ENCODE peak calls at places on chromosomes 3 and 15, in ten cellular contexts. P, A, N, L, C, S, Q, J, K and F are unnamed samples.

GRCh38 chr3:50194128-50194902 is 2.9 kb downstream of the GNAT1 start:
- DNase-seq in P (peak), A (peak), N (peak), L (no peak), C (peak), S (peak), Q (peak), J (peak), K (peak), F (peak)

GRCh38 chr15:65212097-65212496 is 824 bp upstream of the CILP start:
- DNase-seq in P (no peak), A (peak), N (no peak), L (no peak), C (peak), S (peak), Q (no peak), J (no peak), K (peak), F (no peak)

GRCh38 chr3:124467980-124468902 is 262.0 kb upstream of the UMPS start:
- DNase-seq in P (no peak), A (peak), N (peak), L (no peak), C (peak), S (peak), Q (no peak), J (peak), K (peak), F (peak)

GRCh38 chr15:76973362-76973743 is 21.6 kb upstream of the PSTPIP1 start:
- DNase-seq in P (no peak), A (no peak), N (peak), L (no peak), C (no peak), S (peak), Q (no peak), J (peak), K (peak), F (peak)

GRCh38 chr3:45830121-45830520 is 11.8 kb downstream of the LZTFL1 start:
- DNase-seq in P (no peak), A (no peak), N (no peak), L (no peak), C (no peak), S (no peak), Q (no peak), J (no peak), K (no peak), F (no peak)

GRCh38 chr3:112741956-112742355 is 101.0 kb upstream of the CCDC80 start:
- DNase-seq in P (no peak), A (no peak), N (no peak), L (no peak), C (no peak), S (no peak), Q (no peak), J (no peak), K (no peak), F (no peak)

GRCh38 chr15:90212221-90213079 is 11.3 kb downstream of the SEMA4B start:
- DNase-seq in P (peak), A (peak), N (no peak), L (no peak), C (no peak), S (no peak), Q (no peak), J (no peak), K (no peak), F (no peak)

GRCh38 chr3:182889948-182890629 is 90.2 kb downstream of the DCUN1D1 start:
- DNase-seq in P (no peak), A (no peak), N (no peak), L (no peak), C (no peak), S (no peak), Q (no peak), J (no peak), K (no peak), F (no peak)

GRCh38 chr3:157412323-157412845 is 24.3 kb upstream of the PTX3 start:
- DNase-seq in P (no peak), A (no peak), N (no peak), L (no peak), C (no peak), S (no peak), Q (no peak), J (no peak), K (no peak), F (no peak)

GRCh38 chr3:155946178-155946577 is 75.7 kb downstream of the GMPS start:
- DNase-seq in P (no peak), A (peak), N (peak), L (no peak), C (no peak), S (no peak), Q (no peak), J (no peak), K (no peak), F (no peak)

GRCh38 chr3:135224963-135225362 is 429.9 kb downstream of the EPHB1 start:
- DNase-seq in P (no peak), A (no peak), N (no peak), L (no peak), C (no peak), S (no peak), Q (no peak), J (no peak), K (no peak), F (no peak)

GRCh38 chr3:58793052-58793451 is 126.5 kb upstream of the FAM3D start:
- DNase-seq in P (no peak), A (no peak), N (no peak), L (no peak), C (no peak), S (no peak), Q (no peak), J (no peak), K (no peak), F (no peak)

GRCh38 chr3:64533565-64534317 is 154.1 kb downstream of the ADAMTS9 start:
- DNase-seq in P (peak), A (peak), N (peak), L (peak), C (peak), S (peak), Q (peak), J (peak), K (peak), F (peak)

GRCh38 chr3:100256724-100257123 is 4.1 kb upstream of the TBC1D23 start:
- DNase-seq in P (no peak), A (no peak), N (no peak), L (no peak), C (no peak), S (no peak), Q (no peak), J (no peak), K (no peak), F (no peak)

GRCh38 chr3:134232146-134232545 is 18.5 kb downstream of the RYK start:
- DNase-seq in P (no peak), A (no peak), N (peak), L (no peak), C (no peak), S (no peak), Q (no peak), J (no peak), K (no peak), F (no peak)

GRCh38 chr15:38211249-38211648 is 41.4 kb upstream of the SPRED1 start:
- DNase-seq in P (no peak), A (no peak), N (no peak), L (no peak), C (no peak), S (no peak), Q (no peak), J (no peak), K (no peak), F (no peak)

GRCh38 chr3:126961791-126962461 is 21.0 kb upstream of the PLXNA1 start:
- DNase-seq in P (peak), A (no peak), N (no peak), L (peak), C (no peak), S (no peak), Q (peak), J (no peak), K (no peak), F (no peak)

GRCh38 chr3:127161236-127161635 is 31.7 kb upstream of the PRR23E start:
- DNase-seq in P (no peak), A (no peak), N (no peak), L (peak), C (no peak), S (no peak), Q (no peak), J (no peak), K (no peak), F (no peak)

GRCh38 chr3:57004154-57004730 is 56.2 kb upstream of the SPATA12 start:
- DNase-seq in P (peak), A (no peak), N (no peak), L (no peak), C (no peak), S (no peak), Q (no peak), J (no peak), K (no peak), F (no peak)

GRCh38 chr3:102225407-102226132 is 209.2 kb upstream of the ZPLD1 start:
- DNase-seq in P (no peak), A (peak), N (peak), L (no peak), C (no peak), S (no peak), Q (no peak), J (peak), K (peak), F (no peak)

GRCh38 chr3:3853584-3853983 is 54.4 kb downstream of the LRRN1 start:
- DNase-seq in P (no peak), A (no peak), N (no peak), L (no peak), C (no peak), S (no peak), Q (no peak), J (no peak), K (no peak), F (no peak)

GRCh38 chr15:41934843-41935242 is 37.5 kb downstream of the EHD4 start:
- DNase-seq in P (peak), A (no peak), N (no peak), L (peak), C (no peak), S (no peak), Q (no peak), J (no peak), K (peak), F (no peak)

GRCh38 chr3:67940200-67940952 is 286.0 kb upstream of the SUCLG2 start:
- DNase-seq in P (no peak), A (peak), N (peak), L (no peak), C (no peak), S (no peak), Q (no peak), J (no peak), K (no peak), F (no peak)

GRCh38 chr3:37183375-37183831 is 9.0 kb upstream of the LRRFIP2 start:
- DNase-seq in P (no peak), A (no peak), N (peak), L (no peak), C (no peak), S (no peak), Q (no peak), J (peak), K (no peak), F (no peak)

GRCh38 chr3:130896101-130896500 is 2.2 kb downstream of the ATP2C1 start:
- DNase-seq in P (no peak), A (no peak), N (no peak), L (no peak), C (no peak), S (no peak), Q (no peak), J (no peak), K (peak), F (no peak)

GRCh38 chr3:6601374-6601773 is 259.5 kb upstream of the GRM7 start:
- DNase-seq in P (no peak), A (no peak), N (no peak), L (no peak), C (peak), S (no peak), Q (no peak), J (no peak), K (peak), F (no peak)

GRCh38 chr15:73800662-73801345 is 47.7 kb upstream of the INSYN1 start:
- DNase-seq in P (no peak), A (peak), N (peak), L (peak), C (no peak), S (no peak), Q (peak), J (no peak), K (no peak), F (no peak)

GRCh38 chr15:70222632-70223031 is 124.9 kb upstream of the TLE3 start:
- DNase-seq in P (no peak), A (no peak), N (peak), L (no peak), C (no peak), S (no peak), Q (no peak), J (no peak), K (no peak), F (no peak)

GRCh38 chr3:17151598-17152373 is 267.0 kb downstream of the PLCL2 start:
- DNase-seq in P (no peak), A (no peak), N (no peak), L (no peak), C (peak), S (no peak), Q (no peak), J (no peak), K (peak), F (no peak)

GRCh38 chr3:77039606-77040553 is at the start of gene ROBO2:
- DNase-seq in P (no peak), A (peak), N (peak), L (no peak), C (no peak), S (peak), Q (peak), J (no peak), K (no peak), F (peak)

GRCh38 chr3:149314807-149315578 is 18.4 kb downstream of the TM4SF18 start:
- DNase-seq in P (no peak), A (peak), N (peak), L (no peak), C (no peak), S (no peak), Q (no peak), J (no peak), K (no peak), F (no peak)

GRCh38 chr3:193829781-193830180 is 236.8 kb downstream of the OPA1 start:
- DNase-seq in P (peak), A (peak), N (peak), L (no peak), C (no peak), S (no peak), Q (no peak), J (peak), K (no peak), F (no peak)

GRCh38 chr3:130905551-130905950 is 11.7 kb downstream of the ATP2C1 start:
- DNase-seq in P (no peak), A (peak), N (peak), L (no peak), C (no peak), S (peak), Q (no peak), J (no peak), K (no peak), F (no peak)

GRCh38 chr3:30607032-30607833 is 832 bp downstream of the TGFBR2 start:
- DNase-seq in P (peak), A (peak), N (peak), L (peak), C (peak), S (peak), Q (peak), J (no peak), K (peak), F (peak)

GRCh38 chr3:167700046-167700445 is 34.6 kb downstream of the PDCD10 start:
- DNase-seq in P (no peak), A (no peak), N (no peak), L (no peak), C (no peak), S (no peak), Q (no peak), J (no peak), K (no peak), F (no peak)

GRCh38 chr15:23855260-23855659 is 168.2 kb upstream of the NDN start:
- DNase-seq in P (no peak), A (no peak), N (no peak), L (no peak), C (no peak), S (no peak), Q (no peak), J (no peak), K (no peak), F (no peak)

GRCh38 chr15:23854535-23855252 is 167.6 kb upstream of the NDN start:
- DNase-seq in P (no peak), A (no peak), N (no peak), L (no peak), C (no peak), S (no peak), Q (no peak), J (no peak), K (no peak), F (no peak)

GRCh38 chr15:23859008-23859407 is 171.9 kb upstream of the NDN start:
- DNase-seq in P (no peak), A (no peak), N (no peak), L (no peak), C (no peak), S (no peak), Q (no peak), J (no peak), K (no peak), F (no peak)

GRCh38 chr15:23855947-23856346 is 168.8 kb upstream of the NDN start:
- DNase-seq in P (no peak), A (no peak), N (no peak), L (no peak), C (no peak), S (no peak), Q (no peak), J (no peak), K (no peak), F (no peak)

GRCh38 chr15:23857028-23857641 is 170.0 kb upstream of the NDN start:
- DNase-seq in P (no peak), A (peak), N (peak), L (no peak), C (no peak), S (peak), Q (no peak), J (no peak), K (no peak), F (peak)
- TF ChIP-seq CTCF in P (no peak), A (peak), N (peak), L (no peak), C (no peak), S (peak), Q (peak), J (peak), K (no peak), F (peak)

DNA sequence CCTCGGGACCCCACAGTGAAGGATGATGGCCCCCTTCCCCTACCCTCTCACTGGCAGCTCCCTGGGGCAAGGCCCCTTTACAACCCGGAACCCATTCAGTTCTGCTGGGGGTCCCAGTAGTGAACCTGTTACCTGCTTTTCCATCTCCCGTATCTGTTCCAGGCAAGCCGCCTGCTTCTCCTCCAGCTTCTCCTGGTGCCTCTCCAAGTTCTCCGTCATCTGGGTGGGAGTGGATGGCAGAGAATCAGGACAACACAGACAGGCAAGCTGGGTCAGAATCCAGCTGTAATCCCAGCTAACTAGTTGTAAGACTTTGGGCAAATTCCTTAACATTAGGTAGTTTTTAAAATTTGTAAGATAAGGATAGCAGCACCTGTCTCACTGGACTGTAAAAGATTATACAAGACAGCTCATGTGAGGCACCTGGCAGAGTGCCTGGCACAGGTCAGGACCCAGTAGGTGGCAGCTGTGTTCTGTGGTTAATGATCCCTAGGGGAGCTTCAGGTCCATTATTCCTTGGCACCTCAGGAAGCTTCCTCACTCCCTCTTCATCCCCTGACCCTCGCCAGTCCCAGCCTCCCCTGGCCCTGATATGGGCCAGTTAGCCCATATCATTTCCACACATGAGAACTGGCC is 6.4 kb upstream of the ANKRD63 start:
- DNase-seq in P (no peak), A (no peak), N (no peak), L (no peak), C (no peak), S (no peak), Q (no peak), J (no peak), K (no peak), F (no peak)
- TF ChIP-seq CTCF in P (no peak), A (no peak), N (no peak), L (no peak), C (no peak), S (no peak), Q (peak), J (no peak), K (no peak), F (no peak)

GRCh38 chr3:49028673-49029562 is at the start of gene IMPDH2:
- DNase-seq in P (peak), A (peak), N (peak), L (peak), C (peak), S (peak), Q (peak), J (peak), K (peak), F (peak)
- TF ChIP-seq CTCF in P (no peak), A (peak), N (peak), L (no peak), C (peak), S (no peak), Q (peak), J (no peak), K (no peak), F (no peak)

GRCh38 chr3:178947738-178948137 is 123.9 kb downstream of the ZMAT3 start:
- DNase-seq in P (no peak), A (no peak), N (no peak), L (no peak), C (no peak), S (no peak), Q (no peak), J (no peak), K (no peak), F (no peak)
- TF ChIP-seq CTCF in P (no peak), A (peak), N (no peak), L (peak), C (peak), S (no peak), Q (peak), J (no peak), K (no peak), F (no peak)

DNA sequence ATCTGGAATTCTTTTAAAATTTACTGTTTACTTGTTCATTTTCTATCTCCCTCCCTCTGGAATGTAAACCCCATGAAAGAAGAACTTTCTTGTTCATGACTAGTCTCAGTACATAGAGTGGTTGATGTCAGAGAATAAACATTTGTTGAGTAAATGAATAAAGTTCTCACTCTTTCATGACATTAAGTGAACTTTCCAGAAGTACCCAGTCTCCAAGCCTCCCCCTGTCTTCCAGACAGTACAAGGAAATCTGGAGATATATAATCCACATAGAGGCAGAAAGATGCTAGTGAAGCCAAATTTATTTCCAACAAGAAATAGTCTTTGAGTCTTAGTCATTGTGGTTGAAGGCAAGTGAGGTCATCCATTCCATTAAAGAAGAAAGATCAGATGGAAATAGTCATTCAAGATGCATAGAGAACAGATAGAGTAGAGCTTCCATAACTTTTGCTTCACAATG is 71.5 kb upstream of the GALNT15 start:
- DNase-seq in P (no peak), A (peak), N (peak), L (no peak), C (no peak), S (no peak), Q (no peak), J (no peak), K (no peak), F (no peak)
- TF ChIP-seq CTCF in P (no peak), A (no peak), N (no peak), L (no peak), C (no peak), S (no peak), Q (no peak), J (no peak), K (no peak), F (no peak)

DNA sequence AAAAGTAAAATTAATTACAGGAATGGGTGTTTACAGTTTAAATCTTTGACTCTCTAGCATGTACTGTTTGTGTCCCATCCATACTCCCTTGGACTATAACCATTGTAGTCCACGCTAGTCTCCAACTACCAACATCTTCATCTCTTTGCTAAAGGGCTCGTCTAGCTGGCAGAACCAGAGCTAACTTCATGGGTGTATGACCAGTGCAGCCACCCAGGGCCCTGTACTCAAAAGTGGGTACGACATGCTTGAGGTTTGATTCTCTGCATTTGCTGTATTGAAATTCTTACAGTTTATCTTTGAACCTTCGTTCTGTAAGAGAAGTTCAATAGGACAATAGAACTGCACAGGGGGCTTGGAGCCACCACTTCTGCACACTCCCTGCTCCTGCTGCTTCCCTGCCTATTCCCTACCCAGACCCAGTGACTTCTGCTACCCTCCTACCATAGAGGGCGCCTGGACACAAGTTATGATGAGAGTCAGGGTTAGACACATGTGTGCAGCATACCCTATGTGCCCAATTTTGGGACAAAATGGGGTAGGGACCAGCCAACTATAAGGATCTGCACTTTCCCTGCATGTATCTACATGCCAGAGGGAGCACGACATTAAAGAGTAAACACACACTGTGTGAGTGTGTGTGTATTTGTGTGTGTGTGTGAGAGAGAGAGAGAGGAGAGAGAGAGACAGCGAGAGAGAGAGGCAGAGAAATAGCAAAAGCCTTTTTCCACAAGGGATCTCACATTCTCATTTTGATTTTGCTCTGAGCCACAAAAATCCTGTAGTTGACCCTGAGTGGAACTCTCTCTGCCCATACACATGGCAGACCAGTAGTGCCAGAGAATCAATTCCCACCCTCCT is 59.0 kb upstream of the NECTIN3 start:
- DNase-seq in P (no peak), A (peak), N (no peak), L (no peak), C (no peak), S (peak), Q (no peak), J (peak), K (no peak), F (no peak)
- TF ChIP-seq CTCF in P (no peak), A (peak), N (no peak), L (no peak), C (no peak), S (peak), Q (peak), J (peak), K (peak), F (peak)